ENCODE peak calls at places on chromosomes 5 and 9, in five cellular contexts. L is HepG2, C is GM12878, E is SK-N-SH, W is K562. M is an unnamed sample.

GRCh38 chr9:128635266-128636023 is 21.2 kb downstream of the DYNC2I2 start:
- DNase-seq in E (peak; percentile 81), C (no peak), L (peak; percentile 92), W (peak; percentile 75), M (peak; percentile 94)

GRCh38 chr5:177425801-177426565 is 493 bp upstream of the GRK6 start:
- DNase-seq in E (peak; percentile 99), W (peak; percentile 98), C (peak; percentile 100), L (peak; percentile 100), M (peak; percentile 100)

GRCh38 chr5:169592937-169593650 is 9.5 kb downstream of the SPDL1 start:
- DNase-seq in C (no peak), E (no peak), W (no peak), L (no peak), M (no peak)

GRCh38 chr9:93193373-93193725 is 9.4 kb downstream of the WNK2 start:
- DNase-seq in E (no peak), L (no peak), C (no peak), W (no peak), M (no peak)

GRCh38 chr5:7597058-7597457 is 201.1 kb downstream of the ADCY2 start:
- DNase-seq in L (no peak), E (no peak), C (no peak), W (no peak), M (no peak)

GRCh38 chr5:168479166-168479565 is 7.1 kb upstream of the RARS1 start:
- DNase-seq in C (no peak), W (no peak), E (no peak), L (no peak), M (no peak)

GRCh38 chr9:72554221-72554641 is 32.8 kb downstream of the TMC1 start:
- DNase-seq in W (no peak), E (no peak), L (peak; percentile 73), C (no peak), M (no peak)

GRCh38 chr9:111034146-111034545 is 4.1 kb downstream of the LPAR1 start:
- DNase-seq in L (no peak), C (no peak), E (no peak), W (no peak), M (no peak)

GRCh38 chr5:33338336-33339110 is 102.2 kb upstream of the TARS1 start:
- DNase-seq in C (no peak), L (no peak), E (no peak), W (no peak), M (no peak)

GRCh38 chr9:98503867-98504800 is 204.6 kb downstream of the GABBR2 start:
- DNase-seq in E (no peak), L (no peak), W (no peak), C (no peak), M (no peak)

GRCh38 chr5:150989695-150990094 is 30.7 kb upstream of the GPX3 start:
- DNase-seq in W (peak; percentile 19), C (no peak), E (no peak), L (no peak), M (no peak)

GRCh38 chr9:136451221-136451877 is 11.7 kb upstream of the INPP5E start:
- DNase-seq in L (no peak), E (no peak), C (no peak), W (no peak), M (no peak)

GRCh38 chr5:41637424-41637823 is 127.0 kb upstream of the PLCXD3 start:
- DNase-seq in C (no peak), E (no peak), W (no peak), L (no peak), M (no peak)

GRCh38 chr5:169946743-169947142 is 33.6 kb downstream of the INSYN2B start:
- DNase-seq in L (no peak), E (no peak), C (no peak), W (no peak), M (no peak)

GRCh38 chr5:33114361-33114760 is 326.4 kb upstream of the TARS1 start:
- DNase-seq in E (no peak), W (no peak), C (no peak), L (no peak), M (no peak)

GRCh38 chr5:146877783-146878470 is 630 bp downstream of the PPP2R2B start:
- DNase-seq in W (no peak), E (peak; percentile 79), C (no peak), L (no peak), M (no peak)

GRCh38 chr9:136995772-136996308 is 528 bp downstream of the CLIC3 start:
- DNase-seq in C (no peak), E (no peak), L (no peak), W (no peak), M (no peak)

GRCh38 chr9:107738789-107739188 is 249.2 kb upstream of the KLF4 start:
- DNase-seq in W (no peak), L (no peak), E (no peak), C (no peak), M (no peak)

GRCh38 chr9:5577225-5577624 is 51.7 kb upstream of the RIC1 start:
- DNase-seq in W (no peak), E (no peak), C (no peak), L (no peak), M (no peak)

GRCh38 chr5:132190161-132190817 is 37.4 kb downstream of the P4HA2 start:
- DNase-seq in L (peak; percentile 76), E (peak; percentile 87), C (no peak), W (peak; percentile 71), M (peak; percentile 51)

GRCh38 chr9:127837346-127837745 is 17.1 kb downstream of the ENG start:
- DNase-seq in E (no peak), C (no peak), W (no peak), L (no peak), M (no peak)

GRCh38 chr9:123406016-123406415 is 50.0 kb downstream of the CRB2 start:
- DNase-seq in E (no peak), C (no peak), L (no peak), W (no peak), M (no peak)

GRCh38 chr9:84283895-84284294 is 56.7 kb downstream of the SLC28A3 start:
- DNase-seq in C (no peak), L (no peak), W (no peak), E (no peak), M (no peak)

GRCh38 chr5:125607018-125607417 is 816.2 kb upstream of the GRAMD2B start:
- DNase-seq in L (no peak), C (no peak), W (no peak), E (no peak), M (no peak)

GRCh38 chr9:113638916-113639315 is 175.4 kb downstream of the RGS3 start:
- DNase-seq in W (no peak), E (no peak), L (no peak), C (no peak), M (no peak)

GRCh38 chr5:130333089-130333488 is 428.8 kb downstream of the CHSY3 start:
- DNase-seq in C (no peak), L (no peak), W (no peak), E (no peak), M (peak; percentile 8)

GRCh38 chr5:126066795-126067321 is 356.4 kb upstream of the GRAMD2B start:
- DNase-seq in E (no peak), C (no peak), W (no peak), L (no peak), M (no peak)

GRCh38 chr9:8762676-8763075 is 963.1 kb upstream of the DMAC1 start:
- DNase-seq in W (no peak), E (no peak), C (no peak), L (no peak), M (no peak)

GRCh38 chr5:15483348-15484090 is 16.5 kb upstream of the FBXL7 start:
- DNase-seq in L (no peak), C (no peak), E (peak; percentile 53), W (no peak), M (no peak)

GRCh38 chr9:33147770-33148169 is 19.4 kb downstream of the B4GALT1 start:
- DNase-seq in C (no peak), W (no peak), L (no peak), E (no peak), M (no peak)

GRCh38 chr9:136248951-136249880 is 3.6 kb upstream of the QSOX2 start:
- DNase-seq in L (no peak), C (no peak), W (no peak), E (no peak), M (no peak)

GRCh38 chr5:6715758-6716633 is 2.8 kb downstream of the TENT4A start:
- DNase-seq in C (no peak), L (no peak), E (no peak), W (no peak), M (no peak)

GRCh38 chr9:84669293-84670105 is at the start of gene NTRK2:
- DNase-seq in C (no peak), E (peak; percentile 65), L (no peak), W (no peak), M (no peak)

DNA sequence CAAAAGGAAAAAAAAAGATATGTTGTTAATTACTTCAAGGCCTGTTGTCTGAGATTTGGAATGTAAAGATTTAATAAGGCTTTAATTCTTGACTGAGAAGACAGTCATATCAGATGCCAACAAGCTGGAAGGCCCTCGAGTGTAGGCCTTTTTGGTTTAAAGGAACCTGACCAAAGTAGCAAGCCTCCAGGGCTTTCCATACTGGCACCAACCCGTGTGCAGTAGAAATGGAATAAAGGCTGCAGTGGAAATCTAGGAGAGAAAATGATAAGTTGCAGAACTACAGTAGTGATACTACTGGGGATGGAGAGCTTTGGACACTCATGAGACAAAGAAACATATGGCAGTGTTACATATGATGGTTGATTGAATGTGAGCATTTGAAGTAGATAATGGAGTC is 358.0 kb downstream of the TAF11L14 start:
- DNase-seq in C (no peak), E (no peak), L (no peak), W (no peak), M (no peak)
- TF ChIP-seq RAD21 in C (no peak), E (no peak), L (no peak), W (no peak), M (no peak)

GRCh38 chr5:95390812-95391492 is at the start of gene FAM81B:
- DNase-seq in E (no peak), L (no peak), C (no peak), W (no peak), M (no peak)
- TF ChIP-seq ZBTB33 in E (no peak), L (no peak), C (no peak), W (no peak), M (no peak)

DNA sequence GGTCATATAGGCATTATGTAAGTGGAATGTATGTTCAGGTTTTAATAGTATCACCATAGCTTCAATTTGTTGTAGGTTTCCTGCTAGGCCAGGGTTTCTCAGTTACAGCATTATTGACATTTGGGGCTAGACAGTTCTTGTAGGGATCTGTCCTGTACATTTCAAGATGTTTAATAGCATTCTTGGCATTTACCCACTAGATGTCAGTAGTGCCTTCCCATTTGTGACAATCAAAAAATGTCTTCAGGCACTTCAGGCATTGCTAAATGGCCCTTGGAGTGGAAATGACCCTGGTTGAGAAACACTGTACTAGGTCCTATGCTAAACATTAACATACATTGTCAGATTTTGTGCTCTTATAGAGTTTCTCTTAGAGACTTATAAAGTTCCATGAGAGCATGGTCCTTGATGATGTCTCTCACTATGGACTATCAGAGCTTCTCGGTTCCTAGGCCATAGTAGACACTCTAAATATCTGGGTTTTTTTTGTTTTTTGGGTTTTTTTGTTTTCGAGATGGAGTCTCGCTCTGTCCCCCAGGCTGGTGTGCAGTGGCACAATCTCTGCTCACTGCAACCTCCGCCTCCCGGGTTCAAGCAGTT is 1.4 kb downstream of the KIF20A start:
- DNase-seq in C (peak; percentile 62), E (peak; percentile 42), L (peak; percentile 73), W (peak; percentile 48), M (peak; percentile 52)
- TF ChIP-seq RAD21 in C (peak; percentile 82), E (peak; percentile 85), L (peak; percentile 49), W (peak; percentile 84), M (no peak)

DNA sequence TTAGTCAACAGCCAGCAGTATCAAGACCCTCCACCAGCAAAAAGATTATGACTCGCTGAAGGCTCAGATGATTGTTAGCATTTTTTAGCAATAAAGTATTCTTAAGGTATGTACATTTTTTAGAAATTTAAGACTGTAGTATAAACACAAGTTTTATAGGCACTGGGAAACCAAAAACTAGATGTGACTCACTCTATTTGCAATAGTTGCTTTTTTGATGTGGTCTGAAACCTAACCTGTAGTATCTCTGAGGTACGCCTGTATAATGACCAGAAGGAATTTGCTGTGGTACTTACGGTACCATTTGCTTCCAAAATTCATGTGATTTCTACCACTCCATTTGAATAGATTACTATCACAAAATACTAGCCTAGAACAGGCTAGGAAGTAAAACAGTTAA is 60.8 kb downstream of the WDR41 start:
- DNase-seq in C (no peak), L (no peak), W (no peak), E (no peak), M (no peak)
- TF ChIP-seq ZBTB33 in C (no peak), L (no peak), W (no peak), E (no peak), M (no peak)